ENCODE peak calls at places on chromosomes 3 and 15, in five cellular contexts. One of them, this sample, is unnamed.

GRCh38 chr3:120428904-120429303 is 21.9 kb downstream of the FSTL1 start:
- DNase-seq in IMR-90: no peak
- DNase-seq in right atrium auricular region: no peak
- DNase-seq in AG04450: no peak
- DNase-seq in tibial nerve: no peak
- DNase-seq in this sample: no peak

GRCh38 chr3:73060302-73060723 is 1.1 kb upstream of the EBLN2 start:
- DNase-seq in IMR-90: peak
- DNase-seq in right atrium auricular region: no peak
- DNase-seq in AG04450: no peak
- DNase-seq in tibial nerve: no peak
- DNase-seq in this sample: no peak

GRCh38 chr3:126111566-126112475 is 27.9 kb upstream of the SLC41A3 start:
- DNase-seq in IMR-90: no peak
- DNase-seq in right atrium auricular region: no peak
- DNase-seq in AG04450: no peak
- DNase-seq in tibial nerve: no peak
- DNase-seq in this sample: no peak

GRCh38 chr3:5787863-5788488 is 600.5 kb downstream of the EDEM1 start:
- DNase-seq in IMR-90: no peak
- DNase-seq in right atrium auricular region: no peak
- DNase-seq in AG04450: no peak
- DNase-seq in tibial nerve: peak
- DNase-seq in this sample: no peak

GRCh38 chr3:38348903-38349302 is 2.3 kb downstream of the XYLB start:
- DNase-seq in IMR-90: peak
- DNase-seq in right atrium auricular region: no peak
- DNase-seq in AG04450: no peak
- DNase-seq in tibial nerve: no peak
- DNase-seq in this sample: no peak

GRCh38 chr3:34856577-34856976 is 782.7 kb upstream of the ARPP21 start:
- DNase-seq in IMR-90: no peak
- DNase-seq in right atrium auricular region: no peak
- DNase-seq in AG04450: no peak
- DNase-seq in tibial nerve: no peak
- DNase-seq in this sample: no peak

GRCh38 chr3:126478581-126479310 is 3.1 kb upstream of the ZXDC start:
- DNase-seq in IMR-90: no peak
- DNase-seq in right atrium auricular region: no peak
- DNase-seq in AG04450: no peak
- DNase-seq in tibial nerve: no peak
- DNase-seq in this sample: no peak

GRCh38 chr3:149701206-149701976 is 43.6 kb upstream of the WWTR1 start:
- DNase-seq in IMR-90: no peak
- DNase-seq in right atrium auricular region: no peak
- DNase-seq in AG04450: no peak
- DNase-seq in tibial nerve: no peak
- DNase-seq in this sample: no peak

GRCh38 chr3:172609750-172610149 is 86.5 kb upstream of the TNFSF10 start:
- DNase-seq in IMR-90: no peak
- DNase-seq in right atrium auricular region: no peak
- DNase-seq in AG04450: no peak
- DNase-seq in tibial nerve: no peak
- DNase-seq in this sample: no peak

GRCh38 chr15:68990755-68991500 is 23.6 kb upstream of the NOX5 start:
- DNase-seq in IMR-90: no peak
- DNase-seq in right atrium auricular region: no peak
- DNase-seq in AG04450: no peak
- DNase-seq in tibial nerve: no peak
- DNase-seq in this sample: no peak

GRCh38 chr3:194296832-194297666 is 54.1 kb downstream of the CPN2 start:
- DNase-seq in IMR-90: no peak
- DNase-seq in right atrium auricular region: no peak
- DNase-seq in AG04450: no peak
- DNase-seq in tibial nerve: no peak
- DNase-seq in this sample: no peak

GRCh38 chr3:194301730-194302129 is 49.4 kb downstream of the CPN2 start:
- DNase-seq in IMR-90: no peak
- DNase-seq in right atrium auricular region: no peak
- DNase-seq in AG04450: no peak
- DNase-seq in tibial nerve: no peak
- DNase-seq in this sample: no peak

GRCh38 chr3:194298331-194299227 is 52.5 kb downstream of the CPN2 start:
- DNase-seq in IMR-90: no peak
- DNase-seq in right atrium auricular region: no peak
- DNase-seq in AG04450: no peak
- DNase-seq in tibial nerve: no peak
- DNase-seq in this sample: no peak

GRCh38 chr3:194300936-194301335 is 50.2 kb downstream of the CPN2 start:
- DNase-seq in IMR-90: no peak
- DNase-seq in right atrium auricular region: no peak
- DNase-seq in AG04450: no peak
- DNase-seq in tibial nerve: no peak
- DNase-seq in this sample: no peak

DNA sequence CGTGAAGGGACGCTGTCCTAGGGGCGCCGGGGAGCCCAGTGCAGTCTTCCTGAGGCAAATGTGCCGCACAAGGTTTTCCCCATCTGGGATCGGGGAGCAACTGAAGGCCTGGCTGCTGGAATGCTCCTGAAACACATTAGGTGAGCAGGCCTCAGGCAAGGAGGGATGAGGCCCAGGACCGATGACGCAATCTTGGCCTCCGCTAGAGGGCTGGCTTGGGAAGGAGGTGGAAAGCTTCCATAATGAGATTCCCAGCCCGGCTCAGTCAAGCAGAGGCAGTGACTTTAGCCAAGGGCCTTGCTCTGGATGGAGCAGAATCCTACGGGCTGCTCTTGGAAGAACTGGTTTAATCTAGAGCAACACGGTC is 50.8 kb downstream of the CPN2 start:
- DNase-seq in IMR-90: peak
- DNase-seq in right atrium auricular region: peak
- DNase-seq in AG04450: no peak
- DNase-seq in tibial nerve: peak
- DNase-seq in this sample: no peak
- TF ChIP-seq CTCF in IMR-90: no peak
- TF ChIP-seq CTCF in right atrium auricular region: peak
- TF ChIP-seq CTCF in AG04450: peak
- TF ChIP-seq CTCF in tibial nerve: no peak
- TF ChIP-seq CTCF in this sample: peak

DNA sequence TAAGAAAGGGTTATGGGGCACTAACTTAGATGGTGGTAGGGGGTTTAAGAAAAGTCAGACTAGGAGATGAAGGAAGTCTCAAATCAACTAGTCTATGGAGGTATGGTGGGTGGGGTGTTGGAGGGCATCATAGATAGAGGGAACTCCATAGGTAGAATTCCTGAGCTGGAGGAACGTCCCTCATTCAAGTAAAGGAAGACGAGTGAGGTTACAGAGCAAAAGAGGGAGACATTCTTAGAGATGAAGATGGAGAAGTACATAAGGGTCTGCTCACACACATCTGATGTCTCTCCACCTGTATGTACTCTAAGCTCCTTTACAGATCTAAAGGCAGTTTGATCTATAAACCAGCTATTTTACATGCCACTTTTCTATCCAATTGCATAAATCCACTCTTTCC is 1.4 kb downstream of the PLSCR1 start:
- DNase-seq in IMR-90: no peak
- DNase-seq in right atrium auricular region: no peak
- DNase-seq in AG04450: no peak
- DNase-seq in tibial nerve: no peak
- DNase-seq in this sample: no peak
- H3K4me3 ChIP-seq in IMR-90: peak
- H3K4me3 ChIP-seq in right atrium auricular region: peak
- H3K4me3 ChIP-seq in AG04450: peak
- H3K4me3 ChIP-seq in tibial nerve: peak
- H3K4me3 ChIP-seq in this sample: peak

GRCh38 chr3:99925584-99925983 is 107.9 kb downstream of the CMSS1 start:
- DNase-seq in IMR-90: peak
- DNase-seq in right atrium auricular region: no peak
- DNase-seq in AG04450: peak
- DNase-seq in tibial nerve: peak
- DNase-seq in this sample: no peak

GRCh38 chr3:99929409-99930139 is 111.9 kb downstream of the CMSS1 start:
- DNase-seq in IMR-90: peak
- DNase-seq in right atrium auricular region: no peak
- DNase-seq in AG04450: no peak
- DNase-seq in tibial nerve: peak
- DNase-seq in this sample: no peak

GRCh38 chr3:99927651-99928390 is 110.2 kb downstream of the CMSS1 start:
- DNase-seq in IMR-90: no peak
- DNase-seq in right atrium auricular region: no peak
- DNase-seq in AG04450: no peak
- DNase-seq in tibial nerve: no peak
- DNase-seq in this sample: no peak

GRCh38 chr3:99931059-99931458 is 113.4 kb downstream of the CMSS1 start:
- DNase-seq in IMR-90: no peak
- DNase-seq in right atrium auricular region: no peak
- DNase-seq in AG04450: no peak
- DNase-seq in tibial nerve: no peak
- DNase-seq in this sample: no peak

GRCh38 chr3:99928758-99929408 is 111.2 kb downstream of the CMSS1 start:
- DNase-seq in IMR-90: no peak
- DNase-seq in right atrium auricular region: no peak
- DNase-seq in AG04450: no peak
- DNase-seq in tibial nerve: peak
- DNase-seq in this sample: no peak
- TF ChIP-seq CTCF in IMR-90: no peak
- TF ChIP-seq CTCF in right atrium auricular region: peak
- TF ChIP-seq CTCF in AG04450: no peak
- TF ChIP-seq CTCF in tibial nerve: peak
- TF ChIP-seq CTCF in this sample: no peak

GRCh38 chr15:33146051-33146450 is 48.5 kb downstream of the FMN1 start:
- DNase-seq in IMR-90: no peak
- DNase-seq in right atrium auricular region: no peak
- DNase-seq in AG04450: no peak
- DNase-seq in tibial nerve: no peak
- DNase-seq in this sample: no peak
- H3K4me3 ChIP-seq in IMR-90: no peak
- H3K4me3 ChIP-seq in right atrium auricular region: no peak
- H3K4me3 ChIP-seq in AG04450: no peak
- H3K4me3 ChIP-seq in tibial nerve: no peak
- H3K4me3 ChIP-seq in this sample: no peak

DNA sequence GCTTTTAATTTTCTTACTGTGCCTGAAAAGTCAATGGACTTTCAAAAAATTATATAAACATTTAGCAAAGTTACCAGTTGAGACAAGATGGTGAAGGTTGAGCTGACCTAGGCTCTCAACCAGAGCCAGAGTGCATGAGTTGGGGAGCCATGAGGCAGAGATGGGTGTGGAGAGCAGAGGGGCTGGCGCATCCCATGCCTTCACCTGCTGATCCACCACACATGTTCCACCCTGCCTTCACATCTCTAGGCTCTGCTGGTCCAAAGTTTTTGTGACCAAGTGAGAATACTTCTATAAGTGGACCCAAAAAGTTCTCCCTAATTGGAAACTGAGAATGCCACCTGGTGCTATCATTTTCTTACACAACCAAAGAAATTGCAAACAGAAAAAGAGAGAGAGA is 47.3 kb downstream of the CCR3 start:
- DNase-seq in IMR-90: no peak
- DNase-seq in right atrium auricular region: no peak
- DNase-seq in AG04450: no peak
- DNase-seq in tibial nerve: no peak
- DNase-seq in this sample: no peak
- TF ChIP-seq CTCF in IMR-90: no peak
- TF ChIP-seq CTCF in right atrium auricular region: no peak
- TF ChIP-seq CTCF in AG04450: no peak
- TF ChIP-seq CTCF in tibial nerve: no peak
- TF ChIP-seq CTCF in this sample: no peak

This sample was measured in kidney epithelial cell.